ENCODE peak calls at places on chromosomes 2 and 18, in ten cellular contexts. J, D, O, C, G, V, U, W, Y and T are unnamed samples.

GRCh38 chr2:27211943-27212625 is at the start of the genes ATRAID and SLC5A6:
- DNase-seq in J (peak; percentile 88), D (no peak), O (peak; percentile 94), C (peak; percentile 86), G (peak; percentile 76), V (peak; percentile 65), U (peak; percentile 91), W (peak; percentile 81), Y (peak; percentile 85), T (peak; percentile 95)

GRCh38 chr2:41998789-41999470 is 48.9 kb upstream of the PKDCC start:
- DNase-seq in J (no peak), D (no peak), O (no peak), C (peak; percentile 50), G (no peak), V (no peak), U (peak; percentile 35), W (peak; percentile 54), Y (no peak), T (no peak)

GRCh38 chr2:201852878-201853415 is 46.6 kb downstream of the CDK15 start:
- DNase-seq in J (no peak), D (no peak), O (peak; percentile 58), C (peak; percentile 31), G (no peak), V (no peak), U (no peak), W (no peak), Y (no peak), T (no peak)

GRCh38 chr2:206464597-206464996 is 21.3 kb downstream of the ADAM23 start:
- DNase-seq in J (no peak), D (no peak), O (no peak), C (no peak), G (no peak), V (no peak), U (peak; percentile 56), W (no peak), Y (no peak), T (no peak)

GRCh38 chr2:224562831-224563230 is 22.3 kb downstream of the CUL3 start:
- DNase-seq in J (no peak), D (no peak), O (no peak), C (no peak), G (no peak), V (no peak), U (no peak), W (no peak), Y (no peak), T (no peak)

GRCh38 chr18:6683112-6683876 is 46.2 kb upstream of the ARHGAP28 start:
- DNase-seq in J (peak; percentile 39), D (no peak), O (no peak), C (no peak), G (no peak), V (no peak), U (no peak), W (no peak), Y (no peak), T (no peak)

GRCh38 chr2:106107509-106108131 is 86.5 kb downstream of the UXS1 start:
- DNase-seq in J (no peak), D (no peak), O (no peak), C (no peak), G (no peak), V (peak; percentile 51), U (no peak), W (no peak), Y (no peak), T (peak; percentile 52)

GRCh38 chr2:26312471-26312870 is 33.5 kb upstream of the SELENOI start:
- DNase-seq in J (no peak), D (no peak), O (no peak), C (no peak), G (no peak), V (no peak), U (no peak), W (no peak), Y (no peak), T (no peak)

GRCh38 chr2:134919360-134920210 is 963 bp downstream of the CCNT2 start:
- DNase-seq in J (peak; percentile 44), D (no peak), O (no peak), C (peak; percentile 36), G (no peak), V (peak; percentile 13), U (no peak), W (peak; percentile 20), Y (no peak), T (no peak)

DNA sequence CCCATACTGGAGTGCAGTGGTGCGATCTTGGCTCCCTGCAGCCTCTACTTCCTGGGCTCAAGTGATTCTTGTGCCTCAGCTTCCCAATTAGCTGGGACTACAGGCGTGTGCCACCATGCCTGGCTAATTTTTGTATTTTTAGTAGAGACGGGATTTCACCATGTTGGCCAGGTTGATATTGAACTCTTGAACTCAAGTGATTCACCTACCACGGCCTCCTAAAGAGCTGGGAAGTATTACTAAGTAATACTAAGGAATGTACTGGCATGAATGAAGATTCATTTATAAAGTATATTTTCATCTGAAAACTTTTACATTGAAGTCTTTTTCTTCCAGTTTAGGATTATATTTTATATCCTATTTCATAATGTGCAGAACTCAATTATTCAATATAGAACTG is 38.1 kb downstream of the NUP35 start:
- DNase-seq in J (no peak), D (no peak), O (no peak), C (peak; percentile 3), G (no peak), V (peak; percentile 77), U (no peak), W (no peak), Y (no peak), T (no peak)
- H3K36me3 ChIP-seq in J (no peaks in the 10 kb centered on the region), D (peaks cover 2% of the 10 kb centered on the region), O (peaks cover 27% of the 10 kb centered on the region), C (no peaks in the 10 kb centered on the region), G (peaks cover 71% of the 10 kb centered on the region), V (no peaks in the 10 kb centered on the region), U (peaks cover 55% of the 10 kb centered on the region), W (no peaks in the 10 kb centered on the region), Y (no peaks in the 10 kb centered on the region), T (no peaks in the 10 kb centered on the region)

GRCh38 chr2:69011611-69012157 is 1.3 kb upstream of the ANTXR1 start:
- DNase-seq in J (no peak), D (no peak), O (peak; percentile 5), C (no peak), G (no peak), V (no peak), U (no peak), W (no peak), Y (no peak), T (no peak)

GRCh38 chr2:69012310-69013122 is 463 bp upstream of the ANTXR1 start:
- DNase-seq in J (peak; percentile 45), D (no peak), O (peak; percentile 3), C (peak; percentile 79), G (peak; percentile 55), V (peak; percentile 56), U (peak; percentile 66), W (peak; percentile 79), Y (peak; percentile 30), T (peak; percentile 30)

GRCh38 chr2:69017080-69017479 is 4.1 kb downstream of the ANTXR1 start:
- DNase-seq in J (no peak), D (no peak), O (no peak), C (peak; percentile 57), G (no peak), V (peak; percentile 26), U (no peak), W (no peak), Y (no peak), T (no peak)

GRCh38 chr2:69013123-69013836 is at the start of gene ANTXR1:
- DNase-seq in J (peak; percentile 40), D (no peak), O (peak; percentile 82), C (peak; percentile 85), G (no peak), V (peak; percentile 64), U (peak; percentile 43), W (peak; percentile 74), Y (no peak), T (peak; percentile 13)

GRCh38 chr2:69013837-69014796 is 1.1 kb downstream of the ANTXR1 start:
- DNase-seq in J (no peak), D (no peak), O (peak; percentile 25), C (peak; percentile 39), G (no peak), V (peak; percentile 22), U (no peak), W (peak; percentile 28), Y (no peak), T (no peak)
- TF ChIP-seq CTCF in J (no peak), D (no peak), O (peak; percentile 10), C (peak; percentile 8), G (no peak), V (peak; percentile 35), U (no peak), W (no peak), Y (no peak), T (no peak)

GRCh38 chr2:84495539-84496146 is 20.7 kb upstream of the DNAH6 start:
- DNase-seq in J (no peak), D (no peak), O (peak; percentile 72), C (peak; percentile 86), G (no peak), V (peak; percentile 40), U (no peak), W (peak; percentile 30), Y (no peak), T (peak; percentile 13)
- H3K4me3 ChIP-seq in J (no peak overlapping the region), D (no peak overlapping the region), O (no peak overlapping the region), C (no peak overlapping the region), G (no peak overlapping the region), V (no peak overlapping the region), U (no peak overlapping the region), W (no peak overlapping the region), Y (no peak overlapping the region), T (no peak overlapping the region)

GRCh38 chr2:85389139-85389538 is 21.0 kb downstream of the CAPG start:
- DNase-seq in J (no peak), D (no peak), O (no peak), C (no peak), G (no peak), V (no peak), U (no peak), W (no peak), Y (no peak), T (no peak)

GRCh38 chr2:85393836-85394235 is 16.3 kb downstream of the CAPG start:
- DNase-seq in J (no peak), D (no peak), O (no peak), C (peak; percentile 48), G (no peak), V (no peak), U (no peak), W (no peak), Y (no peak), T (no peak)

GRCh38 chr2:85394256-85394655 is 15.9 kb downstream of the CAPG start:
- DNase-seq in J (no peak), D (no peak), O (no peak), C (no peak), G (no peak), V (no peak), U (no peak), W (peak; percentile 36), Y (no peak), T (no peak)

GRCh38 chr2:85387754-85388153 is 22.4 kb downstream of the CAPG start:
- DNase-seq in J (no peak), D (no peak), O (no peak), C (no peak), G (no peak), V (no peak), U (no peak), W (no peak), Y (no peak), T (no peak)

DNA sequence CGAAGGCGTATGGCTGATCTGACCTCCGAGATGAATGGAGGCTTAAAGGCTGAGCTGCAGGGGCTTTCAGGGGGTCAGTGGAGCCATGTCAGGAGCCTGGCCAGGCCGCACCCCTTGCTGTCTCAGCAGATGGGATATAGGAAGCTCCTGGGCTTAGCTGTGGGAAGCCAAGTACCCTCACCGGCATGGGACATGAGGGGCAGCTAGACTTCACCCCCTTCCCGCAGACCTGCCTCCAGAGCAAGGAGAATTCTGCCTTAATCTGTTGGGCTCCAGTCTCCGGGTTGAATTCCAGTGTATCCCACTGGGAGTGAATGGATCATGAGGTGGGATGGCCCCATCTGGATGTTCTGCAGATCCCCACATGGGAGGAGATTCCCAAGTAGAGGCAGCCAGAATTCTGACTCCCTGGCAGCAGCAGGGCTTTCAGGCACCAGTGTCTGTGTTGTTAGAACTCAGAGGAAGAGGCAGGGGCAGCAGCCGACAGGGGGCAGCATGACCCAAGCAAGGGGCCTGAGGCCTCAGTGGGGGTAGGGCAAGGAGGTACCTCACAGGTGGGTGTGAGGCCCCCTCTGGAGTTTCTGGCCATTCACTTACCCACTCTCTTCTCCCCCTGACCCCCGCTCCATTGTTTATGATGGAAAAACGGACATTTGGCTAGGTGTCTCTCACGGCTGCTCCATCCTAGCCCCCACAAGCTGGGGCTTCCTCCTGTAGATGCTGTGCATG is 19.1 kb downstream of the CAPG start:
- DNase-seq in J (peak; percentile 54), D (no peak), O (peak; percentile 70), C (peak; percentile 30), G (no peak), V (no peak), U (peak; percentile 56), W (peak; percentile 57), Y (peak; percentile 46), T (peak; percentile 60)
- H3K36me3 ChIP-seq in J (peaks cover 7% of the 10 kb centered on the region), D (peaks cover 44% of the 10 kb centered on the region), O (no peaks in the 10 kb centered on the region), C (peaks cover 6% of the 10 kb centered on the region), G (peaks cover 61% of the 10 kb centered on the region), V (peaks cover 14% of the 10 kb centered on the region), U (peaks cover 54% of the 10 kb centered on the region), W (no peaks in the 10 kb centered on the region), Y (no peaks in the 10 kb centered on the region), T (peaks cover 27% of the 10 kb centered on the region)